ENCODE peak calls at places on chromosomes 12 and 14, in six cellular contexts. H, L, P, Q, O and E are unnamed samples.

GRCh38 chr14:105499256-105500035 is 8.4 kb downstream of the TEDC1 start:
- DNase-seq in H (no peak), L (no peak), P (no peak), Q (no peak), O (peak; percentile 87), E (peak; percentile 80)

GRCh38 chr14:68373847-68374582 is 418.9 kb downstream of the ZFP36L1 start:
- DNase-seq in H (no peak), L (no peak), P (no peak), Q (no peak), O (no peak), E (no peak)

GRCh38 chr12:26196424-26196722 is 1.0 kb downstream of the SSPN start:
- DNase-seq in H (no peak), L (peak; percentile 23), P (no peak), Q (no peak), O (peak; percentile 75), E (no peak)

GRCh38 chr14:39807271-39807670 is 375.0 kb upstream of the FBXO33 start:
- DNase-seq in H (no peak), L (no peak), P (no peak), Q (no peak), O (no peak), E (no peak)

GRCh38 chr14:105193916-105194782 is 13.0 kb upstream of the NUDT14 start:
- DNase-seq in H (no peak), L (no peak), P (no peak), Q (no peak), O (no peak), E (no peak)

GRCh38 chr12:71955946-71956345 is 17.3 kb downstream of the TPH2 start:
- DNase-seq in H (no peak), L (peak; percentile 39), P (no peak), Q (no peak), O (no peak), E (no peak)

GRCh38 chr12:50024804-50025186 is 499 bp downstream of the RACGAP1 start:
- DNase-seq in H (no peak), L (peak; percentile 7), P (no peak), Q (no peak), O (no peak), E (no peak)

GRCh38 chr12:101594700-101595099 is at the start of gene MYBPC1:
- DNase-seq in H (no peak), L (no peak), P (no peak), Q (peak; percentile 15), O (no peak), E (no peak)

GRCh38 chr14:32991706-32992105 is 53.0 kb downstream of the NPAS3 start:
- DNase-seq in H (no peak), L (no peak), P (no peak), Q (no peak), O (no peak), E (no peak)

GRCh38 chr14:88005050-88005481 is at the start of gene GPR65:
- DNase-seq in H (no peak), L (peak; percentile 2), P (no peak), Q (no peak), O (no peak), E (no peak)

GRCh38 chr14:61927521-61927920 is 165.3 kb downstream of the SNAPC1 start:
- DNase-seq in H (no peak), L (peak; percentile 19), P (no peak), Q (no peak), O (no peak), E (no peak)

GRCh38 chr14:38578278-38578681 is 322.4 kb upstream of the CLEC14A start:
- DNase-seq in H (no peak), L (peak; percentile 42), P (no peak), Q (no peak), O (no peak), E (no peak)

GRCh38 chr12:120678572-120678971 is 8.4 kb upstream of the MLEC start:
- DNase-seq in H (no peak), L (peak; percentile 33), P (no peak), Q (no peak), O (no peak), E (no peak)

GRCh38 chr12:54355104-54355815 is 9.0 kb downstream of the GPR84 start:
- DNase-seq in H (no peak), L (no peak), P (no peak), Q (no peak), O (no peak), E (no peak)

GRCh38 chr12:53481957-53482586 is 17.2 kb downstream of the MAP3K12 start:
- DNase-seq in H (no peak), L (no peak), P (no peak), Q (peak; percentile 63), O (no peak), E (no peak)

GRCh38 chr12:91889970-91890369 is 255.7 kb downstream of the BTG1 start:
- DNase-seq in H (no peak), L (no peak), P (no peak), Q (no peak), O (no peak), E (no peak)

GRCh38 chr14:104826197-104826857 is 25.4 kb downstream of the ZBTB42 start:
- DNase-seq in H (peak; percentile 87), L (peak; percentile 62), P (peak; percentile 85), Q (peak; percentile 92), O (peak; percentile 81), E (peak; percentile 93)

GRCh38 chr12:77366616-77367015 is 301.2 kb upstream of the E2F7 start:
- DNase-seq in H (no peak), L (no peak), P (no peak), Q (no peak), O (no peak), E (no peak)